ENCODE peak calls at places on chromosome 2, in six cellular contexts. Z is kidney, P is neural progenitor cell, E is ovary, Q is thoracic aorta, J is cardiac muscle cell. S is an unnamed sample.

GRCh38 chr2:120856421-120856862 is 120.8 kb downstream of the GLI2 start:
- DNase-seq in E (no peak), P (peak), Z (no peak), J (peak), Q (no peak), S (no peak)

GRCh38 chr2:237629188-237629534 is 1.8 kb downstream of the LRRFIP1 start:
- DNase-seq in Z (no peak), Q (no peak), J (peak), P (no peak), E (no peak), S (no peak)

GRCh38 chr2:71614976-71615768 is 161.8 kb downstream of the DYSF start:
- DNase-seq in Z (peak), P (no peak), J (peak), Q (peak), E (peak), S (no peak)

GRCh38 chr2:85425588-85425987 is 7.1 kb downstream of the SH2D6 start:
- DNase-seq in E (no peak), Q (no peak), P (no peak), Z (no peak), J (no peak), S (no peak)

GRCh38 chr2:220246356-220246755 is 618.9 kb downstream of the SLC4A3 start:
- DNase-seq in J (no peak), Z (no peak), P (no peak), Q (no peak), E (no peak), S (no peak)

GRCh38 chr2:37688771-37689468 is 17.5 kb upstream of the CDC42EP3 start:
- DNase-seq in P (no peak), Q (no peak), J (peak), Z (no peak), E (peak), S (no peak)

GRCh38 chr2:73202156-73203054 is at the start of gene NOTO:
- DNase-seq in E (no peak), Z (no peak), J (peak), P (peak), Q (no peak), S (no peak)

GRCh38 chr2:85326406-85326945 is 1.3 kb downstream of the TGOLN2 start:
- DNase-seq in Z (no peak), E (no peak), P (no peak), J (no peak), Q (no peak), S (no peak)

GRCh38 chr2:234448506-234449169 is 48.2 kb downstream of the ARL4C start:
- DNase-seq in Q (no peak), J (no peak), Z (no peak), P (peak), E (no peak), S (no peak)

GRCh38 chr2:220241423-220241822 is 614.0 kb downstream of the SLC4A3 start:
- DNase-seq in E (no peak), Q (no peak), P (no peak), J (no peak), Z (no peak), S (no peak)

DNA sequence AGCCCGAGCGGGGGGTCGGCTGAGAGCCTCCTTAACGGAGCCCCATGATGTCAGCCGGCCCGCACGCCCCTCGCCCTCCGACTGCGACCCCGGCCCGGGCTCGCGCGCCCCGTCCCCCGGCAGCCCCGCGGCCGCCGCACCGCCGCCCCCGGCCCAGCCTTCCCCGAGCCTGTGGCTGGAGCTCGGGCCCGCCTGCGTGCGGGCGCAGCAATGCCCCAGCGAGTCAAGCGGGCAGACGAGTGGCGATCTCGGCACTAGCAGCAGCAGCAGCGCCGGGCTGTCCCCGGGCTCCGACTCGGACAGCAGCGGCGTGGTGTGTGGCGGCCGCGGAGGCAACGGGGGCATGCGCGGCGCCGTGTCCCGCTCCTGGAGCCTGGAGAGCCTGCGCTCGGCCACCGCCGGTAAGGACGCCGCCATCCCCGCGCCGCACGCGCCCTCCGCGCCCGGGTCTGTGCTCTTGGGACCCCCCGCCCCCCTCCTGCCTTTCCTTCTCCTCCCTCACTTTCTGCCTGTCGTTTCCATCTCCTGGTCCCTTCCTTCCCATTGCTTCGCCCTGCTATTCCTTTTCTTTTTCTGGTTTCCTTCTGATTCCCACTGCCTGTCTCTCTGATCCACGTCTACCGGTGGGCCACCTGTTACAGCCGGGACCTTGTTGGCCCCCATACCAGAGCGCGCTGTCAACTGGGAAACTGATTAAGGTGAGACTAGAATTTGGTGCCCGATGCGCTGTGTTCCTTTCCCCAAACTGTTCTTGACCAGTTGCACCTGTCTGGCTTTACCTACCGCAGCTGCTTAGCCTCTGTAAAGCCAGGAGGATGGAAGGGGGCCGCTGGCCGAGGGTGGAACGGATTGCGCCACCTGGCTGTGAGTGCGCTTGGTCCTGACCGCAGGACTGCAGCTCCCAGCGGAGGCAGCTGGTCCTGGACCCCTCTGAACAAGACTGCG is 127.4 kb downstream of the ARHGEF4 start:
- DNase-seq in J (peak), Q (no peak), E (no peak), P (peak), Z (no peak), S (no peak)
- TF ChIP-seq CTCF in J (peak), Q (no peak), E (no peak), P (peak), Z (no peak), S (peak)

GRCh38 chr2:140643761-140644187 is 1487.0 kb downstream of the LRP1B start:
- DNase-seq in P (no peak), E (no peak), Q (no peak), Z (no peak), J (no peak), S (no peak)
- H3K4me3 ChIP-seq in P (no peak), E (no peak), Q (no peak), Z (no peak), J (no peak), S (no peak)

GRCh38 chr2:223943135-223943534 is 2.0 kb downstream of the WDFY1 start:
- DNase-seq in Q (no peak), E (no peak), Z (no peak), J (no peak), P (no peak), S (no peak)

GRCh38 chr2:223944166-223944703 is 900 bp downstream of the WDFY1 start:
- DNase-seq in Z (peak), E (peak), P (peak), J (peak), Q (no peak), S (no peak)

GRCh38 chr2:223943561-223944008 is 1.6 kb downstream of the WDFY1 start:
- DNase-seq in Q (no peak), Z (no peak), J (no peak), P (no peak), E (no peak), S (no peak)

GRCh38 chr2:223945755-223946154 is 620 bp upstream of the WDFY1 start:
- DNase-seq in E (no peak), J (no peak), Q (no peak), Z (no peak), P (no peak), S (no peak)

GRCh38 chr2:223944704-223945531 is at the start of gene WDFY1:
- DNase-seq in E (peak), P (peak), Q (no peak), J (peak), Z (peak), S (no peak)
- TF ChIP-seq CTCF in E (no peak), P (no peak), Q (no peak), J (no peak), Z (no peak), S (no peak)

GRCh38 chr2:126655500-126656310 is at the start of gene GYPC:
- DNase-seq in Z (peak), Q (peak), E (peak), P (peak), J (peak), S (no peak)
- H3K4me3 ChIP-seq in Z (peak), Q (peak), E (peak), P (peak), J (peak), S (peak)

S was measured in HFF-Myc.